ENCODE peak calls at places on chromosome 16, in seven cellular contexts. One of them, this sample, is unnamed.

GRCh38 chr16:89906141-89907025 is 12.3 kb upstream of the MC1R start:
- DNase-seq in AG09319: no peak
- DNase-seq in stimulated activated CD8-positive, alpha-beta memory T cell treated with anti-CD3 and anti-CD28 coated beads, Interleukin-4, amount 100 ng/mL, for 4 hours: no peak
- DNase-seq in ELR: no peak
- DNase-seq in ACHN: no peak
- DNase-seq in astrocyte of the spinal cord: no peak
- DNase-seq in OCI-LY7: no peak
- DNase-seq in this sample: no peak

GRCh38 chr16:60485877-60486489 is 1550.3 kb downstream of the CDH8 start:
- DNase-seq in AG09319: no peak
- DNase-seq in stimulated activated CD8-positive, alpha-beta memory T cell treated with anti-CD3 and anti-CD28 coated beads, Interleukin-4, amount 100 ng/mL, for 4 hours: no peak
- DNase-seq in ELR: no peak
- DNase-seq in ACHN: no peak
- DNase-seq in astrocyte of the spinal cord: no peak
- DNase-seq in OCI-LY7: no peak
- DNase-seq in this sample: no peak

GRCh38 chr16:70744366-70744765 is 56.6 kb downstream of the VAC14 start:
- DNase-seq in AG09319: no peak
- DNase-seq in stimulated activated CD8-positive, alpha-beta memory T cell treated with anti-CD3 and anti-CD28 coated beads, Interleukin-4, amount 100 ng/mL, for 4 hours: no peak
- DNase-seq in ELR: no peak
- DNase-seq in ACHN: no peak
- DNase-seq in astrocyte of the spinal cord: no peak
- DNase-seq in OCI-LY7: no peak
- DNase-seq in this sample: no peak

GRCh38 chr16:64311241-64311640 is 810.6 kb downstream of the CDH11 start:
- DNase-seq in AG09319: no peak
- DNase-seq in stimulated activated CD8-positive, alpha-beta memory T cell treated with anti-CD3 and anti-CD28 coated beads, Interleukin-4, amount 100 ng/mL, for 4 hours: no peak
- DNase-seq in ELR: no peak
- DNase-seq in ACHN: peak; percentile 84
- DNase-seq in astrocyte of the spinal cord: peak; percentile 24
- DNase-seq in OCI-LY7: no peak
- DNase-seq in this sample: peak; percentile 2

GRCh38 chr16:84785843-84786538 is 33.8 kb upstream of the CRISPLD2 start:
- DNase-seq in AG09319: no peak
- DNase-seq in stimulated activated CD8-positive, alpha-beta memory T cell treated with anti-CD3 and anti-CD28 coated beads, Interleukin-4, amount 100 ng/mL, for 4 hours: no peak
- DNase-seq in ELR: no peak
- DNase-seq in ACHN: no peak
- DNase-seq in astrocyte of the spinal cord: peak; percentile 67
- DNase-seq in OCI-LY7: no peak
- DNase-seq in this sample: peak; percentile 40

GRCh38 chr16:29680180-29680598 is 1.2 kb downstream of the QPRT start:
- DNase-seq in AG09319: no peak
- DNase-seq in stimulated activated CD8-positive, alpha-beta memory T cell treated with anti-CD3 and anti-CD28 coated beads, Interleukin-4, amount 100 ng/mL, for 4 hours: no peak
- DNase-seq in ELR: no peak
- DNase-seq in ACHN: peak; percentile 80
- DNase-seq in astrocyte of the spinal cord: no peak
- DNase-seq in OCI-LY7: no peak
- DNase-seq in this sample: no peak

GRCh38 chr16:52591441-52592215 is 44.7 kb upstream of the TOX3 start:
- DNase-seq in AG09319: no peak
- DNase-seq in stimulated activated CD8-positive, alpha-beta memory T cell treated with anti-CD3 and anti-CD28 coated beads, Interleukin-4, amount 100 ng/mL, for 4 hours: no peak
- DNase-seq in ELR: no peak
- DNase-seq in ACHN: no peak
- DNase-seq in astrocyte of the spinal cord: no peak
- DNase-seq in OCI-LY7: no peak
- DNase-seq in this sample: no peak

GRCh38 chr16:30087181-30087898 is 4.4 kb downstream of the TBX6 start:
- DNase-seq in AG09319: no peak
- DNase-seq in stimulated activated CD8-positive, alpha-beta memory T cell treated with anti-CD3 and anti-CD28 coated beads, Interleukin-4, amount 100 ng/mL, for 4 hours: no peak
- DNase-seq in ELR: no peak
- DNase-seq in ACHN: no peak
- DNase-seq in astrocyte of the spinal cord: no peak
- DNase-seq in OCI-LY7: no peak
- DNase-seq in this sample: no peak

GRCh38 chr16:88899901-88900648 is 33.6 kb upstream of the PABPN1L start:
- DNase-seq in AG09319: no peak
- DNase-seq in stimulated activated CD8-positive, alpha-beta memory T cell treated with anti-CD3 and anti-CD28 coated beads, Interleukin-4, amount 100 ng/mL, for 4 hours: no peak
- DNase-seq in ELR: no peak
- DNase-seq in ACHN: no peak
- DNase-seq in astrocyte of the spinal cord: no peak
- DNase-seq in OCI-LY7: no peak
- DNase-seq in this sample: no peak

GRCh38 chr16:74923766-74924460 is 61.0 kb downstream of the WDR59 start:
- DNase-seq in AG09319: no peak
- DNase-seq in stimulated activated CD8-positive, alpha-beta memory T cell treated with anti-CD3 and anti-CD28 coated beads, Interleukin-4, amount 100 ng/mL, for 4 hours: no peak
- DNase-seq in ELR: no peak
- DNase-seq in ACHN: no peak
- DNase-seq in astrocyte of the spinal cord: no peak
- DNase-seq in OCI-LY7: no peak
- DNase-seq in this sample: no peak

GRCh38 chr16:72787519-72788268 is 260.2 kb downstream of the ZFHX3 start:
- DNase-seq in AG09319: peak; percentile 60
- DNase-seq in stimulated activated CD8-positive, alpha-beta memory T cell treated with anti-CD3 and anti-CD28 coated beads, Interleukin-4, amount 100 ng/mL, for 4 hours: peak; percentile 50
- DNase-seq in ELR: peak; percentile 95
- DNase-seq in ACHN: peak; percentile 93
- DNase-seq in astrocyte of the spinal cord: peak; percentile 84
- DNase-seq in OCI-LY7: no peak
- DNase-seq in this sample: peak; percentile 91

GRCh38 chr16:72884573-72884972 is 163.4 kb downstream of the ZFHX3 start:
- DNase-seq in AG09319: no peak
- DNase-seq in stimulated activated CD8-positive, alpha-beta memory T cell treated with anti-CD3 and anti-CD28 coated beads, Interleukin-4, amount 100 ng/mL, for 4 hours: no peak
- DNase-seq in ELR: no peak
- DNase-seq in ACHN: no peak
- DNase-seq in astrocyte of the spinal cord: no peak
- DNase-seq in OCI-LY7: no peak
- DNase-seq in this sample: no peak

GRCh38 chr16:50248845-50249244 is 17.5 kb upstream of the ADCY7 start:
- DNase-seq in AG09319: no peak
- DNase-seq in stimulated activated CD8-positive, alpha-beta memory T cell treated with anti-CD3 and anti-CD28 coated beads, Interleukin-4, amount 100 ng/mL, for 4 hours: no peak
- DNase-seq in ELR: no peak
- DNase-seq in ACHN: no peak
- DNase-seq in astrocyte of the spinal cord: no peak
- DNase-seq in OCI-LY7: no peak
- DNase-seq in this sample: no peak

GRCh38 chr16:47017636-47018035 is 44.2 kb upstream of the DNAJA2 start:
- DNase-seq in AG09319: no peak
- DNase-seq in stimulated activated CD8-positive, alpha-beta memory T cell treated with anti-CD3 and anti-CD28 coated beads, Interleukin-4, amount 100 ng/mL, for 4 hours: no peak
- DNase-seq in ELR: no peak
- DNase-seq in ACHN: no peak
- DNase-seq in astrocyte of the spinal cord: no peak
- DNase-seq in OCI-LY7: no peak
- DNase-seq in this sample: no peak

GRCh38 chr16:64532117-64532516 is 589.7 kb downstream of the CDH11 start:
- DNase-seq in AG09319: no peak
- DNase-seq in stimulated activated CD8-positive, alpha-beta memory T cell treated with anti-CD3 and anti-CD28 coated beads, Interleukin-4, amount 100 ng/mL, for 4 hours: no peak
- DNase-seq in ELR: no peak
- DNase-seq in ACHN: no peak
- DNase-seq in astrocyte of the spinal cord: no peak
- DNase-seq in OCI-LY7: no peak
- DNase-seq in this sample: no peak

GRCh38 chr16:10871157-10871991 is 5.6 kb upstream of the CIITA start:
- DNase-seq in AG09319: peak; percentile 34
- DNase-seq in stimulated activated CD8-positive, alpha-beta memory T cell treated with anti-CD3 and anti-CD28 coated beads, Interleukin-4, amount 100 ng/mL, for 4 hours: peak; percentile 43
- DNase-seq in ELR: peak; percentile 97
- DNase-seq in ACHN: peak; percentile 81
- DNase-seq in astrocyte of the spinal cord: peak; percentile 90
- DNase-seq in OCI-LY7: peak; percentile 65
- DNase-seq in this sample: peak; percentile 92

GRCh38 chr16:22787456-22788189 is 26.3 kb upstream of the HS3ST2 start:
- DNase-seq in AG09319: peak; percentile 46
- DNase-seq in stimulated activated CD8-positive, alpha-beta memory T cell treated with anti-CD3 and anti-CD28 coated beads, Interleukin-4, amount 100 ng/mL, for 4 hours: no peak
- DNase-seq in ELR: peak; percentile 58
- DNase-seq in ACHN: peak; percentile 48
- DNase-seq in astrocyte of the spinal cord: peak; percentile 48
- DNase-seq in OCI-LY7: no peak
- DNase-seq in this sample: peak; percentile 90

GRCh38 chr16:47715442-47716054 is 254.4 kb downstream of the PHKB start:
- DNase-seq in AG09319: no peak
- DNase-seq in stimulated activated CD8-positive, alpha-beta memory T cell treated with anti-CD3 and anti-CD28 coated beads, Interleukin-4, amount 100 ng/mL, for 4 hours: no peak
- DNase-seq in ELR: no peak
- DNase-seq in ACHN: no peak
- DNase-seq in astrocyte of the spinal cord: no peak
- DNase-seq in OCI-LY7: no peak
- DNase-seq in this sample: no peak

GRCh38 chr16:14494396-14494795 is 135.7 kb downstream of the PARN start:
- DNase-seq in AG09319: no peak
- DNase-seq in stimulated activated CD8-positive, alpha-beta memory T cell treated with anti-CD3 and anti-CD28 coated beads, Interleukin-4, amount 100 ng/mL, for 4 hours: no peak
- DNase-seq in ELR: no peak
- DNase-seq in ACHN: no peak
- DNase-seq in astrocyte of the spinal cord: no peak
- DNase-seq in OCI-LY7: no peak
- DNase-seq in this sample: no peak

This sample was measured in Daoy.